ENCODE peak calls at places on chromosomes 7 and 10, in ten cellular contexts. P, V, U, K, H, L, F, I, W and A are unnamed samples.

GRCh38 chr10:63438506-63439498 is 27.0 kb downstream of the JMJD1C start:
- DNase-seq in P (no peak), V (no peak), U (peak), K (peak), H (no peak), L (no peak), F (peak), I (no peak), W (no peak), A (peak)

GRCh38 chr10:47458466-47459154 is 25.3 kb downstream of the ANXA8 start:
- DNase-seq in P (no peak), V (no peak), U (peak), K (peak), H (no peak), L (no peak), F (peak), I (no peak), W (no peak), A (peak)

GRCh38 chr7:33155811-33156210 is 26.4 kb downstream of the BBS9 start:
- DNase-seq in P (no peak), V (no peak), U (peak), K (no peak), H (no peak), L (no peak), F (peak), I (no peak), W (no peak), A (peak)

GRCh38 chr10:131575877-131576276 is 264.4 kb upstream of the TCERG1L start:
- DNase-seq in P (no peak), V (no peak), U (no peak), K (no peak), H (no peak), L (no peak), F (no peak), I (no peak), W (no peak), A (no peak)

GRCh38 chr7:22717760-22718159 is 9.2 kb upstream of the IL6 start:
- DNase-seq in P (no peak), V (no peak), U (no peak), K (no peak), H (no peak), L (no peak), F (no peak), I (no peak), W (no peak), A (no peak)

GRCh38 chr7:12583181-12583580 is 12.7 kb downstream of the SCIN start:
- DNase-seq in P (no peak), V (no peak), U (peak), K (no peak), H (no peak), L (no peak), F (peak), I (no peak), W (no peak), A (peak)

GRCh38 chr7:44145419-44145968 is 4.4 kb upstream of the MYL7 start:
- DNase-seq in P (no peak), V (no peak), U (no peak), K (peak), H (peak), L (no peak), F (peak), I (no peak), W (peak), A (no peak)

GRCh38 chr7:22992874-22993840 is 20.8 kb downstream of the HYCC1 start:
- DNase-seq in P (no peak), V (no peak), U (peak), K (no peak), H (no peak), L (no peak), F (no peak), I (no peak), W (no peak), A (no peak)

GRCh38 chr10:5813341-5814109 is at the start of gene GDI2:
- DNase-seq in P (peak), V (peak), U (peak), K (peak), H (peak), L (peak), F (peak), I (peak), W (peak), A (peak)

GRCh38 chr10:42864575-42864974 is 82.0 kb downstream of the BMS1 start:
- DNase-seq in P (no peak), V (no peak), U (no peak), K (no peak), H (no peak), L (peak), F (peak), I (peak), W (no peak), A (peak)

GRCh38 chr7:21106296-21106732 is 319.6 kb upstream of the SP8 start:
- DNase-seq in P (no peak), V (no peak), U (no peak), K (no peak), H (no peak), L (no peak), F (no peak), I (no peak), W (no peak), A (no peak)

GRCh38 chr7:67551027-67551426 is 554.4 kb downstream of the TYW1 start:
- DNase-seq in P (peak), V (no peak), U (no peak), K (no peak), H (peak), L (no peak), F (no peak), I (no peak), W (no peak), A (no peak)

GRCh38 chr7:1233328-1234048 is 816 bp downstream of the UNCX start:
- DNase-seq in P (no peak), V (no peak), U (no peak), K (no peak), H (no peak), L (no peak), F (no peak), I (no peak), W (no peak), A (no peak)

GRCh38 chr7:106071356-106071998 is 40.6 kb downstream of the SYPL1 start:
- DNase-seq in P (no peak), V (no peak), U (no peak), K (no peak), H (no peak), L (peak), F (no peak), I (no peak), W (peak), A (peak)

GRCh38 chr10:47421057-47421952 is 37.2 kb upstream of the ZNF488 start:
- DNase-seq in P (no peak), V (no peak), U (peak), K (peak), H (no peak), L (no peak), F (peak), I (no peak), W (no peak), A (peak)

GRCh38 chr7:17633099-17633498 is 307.2 kb downstream of the SNX13 start:
- DNase-seq in P (no peak), V (no peak), U (peak), K (no peak), H (no peak), L (no peak), F (peak), I (no peak), W (no peak), A (peak)

GRCh38 chr10:94038024-94038423 is 44.3 kb downstream of the PLCE1 start:
- DNase-seq in P (no peak), V (no peak), U (peak), K (no peak), H (no peak), L (no peak), F (peak), I (no peak), W (no peak), A (peak)

GRCh38 chr7:22572937-22573336 is 72.9 kb upstream of the STEAP1B start:
- DNase-seq in P (no peak), V (no peak), U (no peak), K (peak), H (no peak), L (no peak), F (peak), I (no peak), W (no peak), A (peak)

GRCh38 chr7:129089521-129090212 is 34.8 kb upstream of the TNPO3 start:
- DNase-seq in P (no peak), V (no peak), U (peak), K (no peak), H (no peak), L (no peak), F (peak), I (no peak), W (no peak), A (no peak)

GRCh38 chr10:100979821-100980272 is 7.5 kb downstream of the MRPL43 start:
- DNase-seq in P (no peak), V (no peak), U (no peak), K (peak), H (no peak), L (no peak), F (no peak), I (no peak), W (no peak), A (no peak)

GRCh38 chr10:6600224-6600987 is 20.3 kb upstream of the PRKCQ start:
- DNase-seq in P (no peak), V (no peak), U (no peak), K (no peak), H (no peak), L (no peak), F (no peak), I (no peak), W (no peak), A (no peak)

GRCh38 chr10:59382831-59383295 is 20.5 kb upstream of the FAM13C start:
- DNase-seq in P (no peak), V (no peak), U (peak), K (no peak), H (no peak), L (peak), F (peak), I (no peak), W (no peak), A (peak)

GRCh38 chr7:35792472-35793224 is 8.2 kb upstream of the SEPTIN7 start:
- DNase-seq in P (no peak), V (no peak), U (no peak), K (no peak), H (no peak), L (peak), F (no peak), I (no peak), W (no peak), A (peak)

GRCh38 chr10:126012485-126012884 is 116.1 kb downstream of the FANK1 start:
- DNase-seq in P (no peak), V (no peak), U (no peak), K (no peak), H (no peak), L (no peak), F (peak), I (no peak), W (no peak), A (peak)

GRCh38 chr10:63633677-63634487 is 112.7 kb downstream of the REEP3 start:
- DNase-seq in P (no peak), V (no peak), U (peak), K (peak), H (no peak), L (peak), F (peak), I (peak), W (no peak), A (peak)

GRCh38 chr10:7773845-7774801 is 13.7 kb downstream of the KIN start:
- DNase-seq in P (no peak), V (no peak), U (no peak), K (no peak), H (no peak), L (peak), F (no peak), I (no peak), W (no peak), A (no peak)

GRCh38 chr10:52343439-52343838 is 29.4 kb downstream of the DKK1 start:
- DNase-seq in P (no peak), V (no peak), U (no peak), K (no peak), H (no peak), L (no peak), F (no peak), I (no peak), W (no peak), A (no peak)